ENCODE peak calls at places on chromosomes 13 and 19, in four cellular contexts. U is Calu3, K is neural crest cell, W is astrocyte of the spinal cord. Q is an unnamed sample.

GRCh38 chr13:109400192-109400591 is 386.2 kb downstream of the IRS2 start:
- DNase-seq in U (no peak), K (peak; percentile 12), W (no peak), Q (no peak)

GRCh38 chr19:13099073-13099999 is 3.3 kb downstream of the LYL1 start:
- DNase-seq in U (peak; percentile 29), K (no peak), W (no peak), Q (peak; percentile 50)

GRCh38 chr19:1882786-1883692 is 2.3 kb downstream of the ABHD17A start:
- DNase-seq in U (no peak), K (no peak), W (no peak), Q (no peak)

GRCh38 chr19:10114651-10115391 is 3.3 kb downstream of the P2RY11 start:
- DNase-seq in U (no peak), K (no peak), W (no peak), Q (no peak)

GRCh38 chr13:98349731-98350305 is 172.7 kb upstream of the RNF113B start:
- DNase-seq in U (no peak), K (no peak), W (no peak), Q (no peak)

GRCh38 chr19:30236006-30236405 is 136.2 kb upstream of the ZNF536 start:
- DNase-seq in U (no peak), K (no peak), W (no peak), Q (no peak)

GRCh38 chr19:8965887-8966286 is 44.3 kb downstream of the MUC16 start:
- DNase-seq in U (no peak), K (no peak), W (no peak), Q (no peak)

GRCh38 chr13:63696055-63696454 is 2280.4 kb upstream of the PCDH20 start:
- DNase-seq in U (no peak), K (no peak), W (peak; percentile 58), Q (peak; percentile 4)

GRCh38 chr19:47510516-47511127 is 4.2 kb downstream of the NAPA start:
- DNase-seq in U (no peak), K (no peak), W (no peak), Q (no peak)

GRCh38 chr19:11480927-11481776 is at the start of gene ELAVL3:
- DNase-seq in U (no peak), K (peak; percentile 54), W (no peak), Q (no peak)

GRCh38 chr19:6062274-6062673 is 48.0 kb downstream of the RFX2 start:
- DNase-seq in U (no peak), K (no peak), W (peak; percentile 32), Q (no peak)

GRCh38 chr13:113747291-113747833 is 11.7 kb upstream of the TMEM255B start:
- DNase-seq in U (no peak), K (no peak), W (no peak), Q (no peak)

GRCh38 chr13:45297456-45298205 is 43.4 kb downstream of the TPT1 start:
- DNase-seq in U (no peak), K (no peak), W (no peak), Q (no peak)

GRCh38 chr19:30320466-30320865 is 51.7 kb upstream of the ZNF536 start:
- DNase-seq in U (no peak), K (no peak), W (no peak), Q (no peak)

GRCh38 chr13:37144661-37145060 is 39.2 kb upstream of the CSNK1A1L start:
- DNase-seq in U (no peak), K (no peak), W (peak; percentile 83), Q (peak; percentile 19)

GRCh38 chr19:40623403-40624239 is 22.5 kb downstream of the LTBP4 start:
- DNase-seq in U (no peak), K (no peak), W (peak; percentile 87), Q (no peak)

GRCh38 chr19:51712461-51713081 is 11.2 kb downstream of the HAS1 start:
- DNase-seq in U (peak; percentile 48), K (no peak), W (peak; percentile 38), Q (peak; percentile 39)

GRCh38 chr19:7970716-7971448 is 27.4 kb upstream of the TIMM44 start:
- DNase-seq in U (peak; percentile 46), K (peak; percentile 65), W (peak; percentile 22), Q (no peak)

GRCh38 chr13:98664510-98664909 is 87.6 kb upstream of the STK24 start:
- DNase-seq in U (no peak), K (no peak), W (no peak), Q (no peak)

GRCh38 chr19:13790354-13790753 is 4.9 kb upstream of the ZSWIM4 start:
- DNase-seq in U (no peak), K (no peak), W (no peak), Q (no peak)

GRCh38 chr13:99908129-99908805 is 63.3 kb downstream of the ZIC5 start:
- DNase-seq in U (no peak), K (no peak), W (peak; percentile 26), Q (no peak)

GRCh38 chr19:46866407-46867132 is 5.8 kb downstream of the ARHGAP35 start:
- DNase-seq in U (no peak), K (no peak), W (no peak), Q (no peak)

GRCh38 chr13:109465151-109465550 is 321.2 kb downstream of the IRS2 start:
- DNase-seq in U (no peak), K (no peak), W (no peak), Q (no peak)

GRCh38 chr13:23671902-23672301 is 101.7 kb downstream of the TNFRSF19 start:
- DNase-seq in U (no peak), K (no peak), W (peak; percentile 33), Q (no peak)

GRCh38 chr13:22061806-22062391 is 391.0 kb downstream of the FGF9 start:
- DNase-seq in U (no peak), K (no peak), W (no peak), Q (no peak)

GRCh38 chr13:77599351-77599750 is 63.8 kb downstream of the SCEL start:
- DNase-seq in U (no peak), K (no peak), W (peak; percentile 22), Q (no peak)

GRCh38 chr19:13189600-13189999 is 39.4 kb downstream of the IER2 start:
- DNase-seq in U (no peak), K (no peak), W (no peak), Q (no peak)

GRCh38 chr13:47829684-47830083 is 171.4 kb downstream of the SUCLA2 start:
- DNase-seq in U (no peak), K (no peak), W (no peak), Q (no peak)

GRCh38 chr19:13918726-13919411 is 12.9 kb downstream of the CC2D1A start:
- DNase-seq in U (no peak), K (no peak), W (no peak), Q (no peak)

GRCh38 chr19:29680447-29680846 is 15.2 kb downstream of the PLEKHF1 start:
- DNase-seq in U (no peak), K (no peak), W (no peak), Q (no peak)

GRCh38 chr13:67278230-67278629 is 48.1 kb upstream of the PCDH9 start:
- DNase-seq in U (no peak), K (no peak), W (peak; percentile 97), Q (peak; percentile 18)

GRCh38 chr19:40190891-40191835 is at the start of gene MAP3K10:
- DNase-seq in U (peak; percentile 87), K (peak; percentile 62), W (peak; percentile 58), Q (peak; percentile 49)

GRCh38 chr19:28605501-28606268 is 607.3 kb downstream of the UQCRFS1 start:
- DNase-seq in U (no peak), K (no peak), W (no peak), Q (no peak)

GRCh38 chr19:58229255-58229639 is 533 bp downstream of the ZNF544 start:
- DNase-seq in U (peak; percentile 31), K (no peak), W (peak; percentile 15), Q (peak; percentile 16)

GRCh38 chr19:45547965-45548609 is 36.5 kb downstream of the OPA3 start:
- DNase-seq in U (no peak), K (no peak), W (peak; percentile 35), Q (peak; percentile 72)

DNA sequence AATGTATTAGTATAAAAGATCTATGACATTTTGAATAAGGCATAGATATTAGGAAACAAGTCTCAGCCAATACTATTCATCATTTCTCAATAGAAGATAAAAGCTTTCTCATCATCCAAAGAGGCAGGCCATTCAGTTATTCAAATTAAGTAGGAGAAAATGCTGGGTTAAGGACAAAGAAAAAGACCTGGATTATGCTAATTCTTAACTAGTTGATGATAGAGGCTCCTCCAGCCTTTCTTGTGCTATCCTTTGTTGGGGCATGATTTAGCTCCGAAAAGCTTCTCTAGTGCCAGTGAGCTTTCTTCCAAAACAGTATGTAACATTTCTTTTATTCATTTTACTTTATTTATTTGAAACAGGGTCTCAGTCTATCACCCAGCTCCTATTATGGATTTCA is 223.0 kb downstream of the DCLK1 start:
- DNase-seq in U (no peak), K (no peak), W (no peak), Q (no peak)
- TF ChIP-seq CTCF in U (no peak), K (no peak), W (no peak), Q (no peak)

DNA sequence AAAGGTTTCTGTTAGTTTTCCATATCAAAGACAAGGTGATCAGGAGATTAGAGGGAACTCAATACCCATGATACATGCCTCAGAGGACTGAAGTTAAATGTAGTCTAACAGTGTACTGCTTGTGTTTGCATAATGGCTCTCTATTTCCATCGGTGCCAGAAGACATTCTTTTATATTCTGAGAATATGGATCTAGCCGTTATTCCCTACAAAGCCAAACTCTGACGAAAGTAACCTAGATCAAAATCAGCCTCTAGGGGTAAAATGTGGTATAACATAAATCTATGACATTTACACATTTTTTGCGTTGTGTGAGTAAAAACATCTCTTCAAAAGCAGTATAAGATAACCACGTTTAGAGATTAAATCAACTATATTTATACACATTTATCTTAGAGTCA is 2232.7 kb downstream of the PCDH9 start:
- DNase-seq in U (no peak), K (no peak), W (no peak), Q (no peak)
- TF ChIP-seq CTCF in U (no peak), K (peak; percentile 32), W (no peak), Q (peak; percentile 39)

DNA sequence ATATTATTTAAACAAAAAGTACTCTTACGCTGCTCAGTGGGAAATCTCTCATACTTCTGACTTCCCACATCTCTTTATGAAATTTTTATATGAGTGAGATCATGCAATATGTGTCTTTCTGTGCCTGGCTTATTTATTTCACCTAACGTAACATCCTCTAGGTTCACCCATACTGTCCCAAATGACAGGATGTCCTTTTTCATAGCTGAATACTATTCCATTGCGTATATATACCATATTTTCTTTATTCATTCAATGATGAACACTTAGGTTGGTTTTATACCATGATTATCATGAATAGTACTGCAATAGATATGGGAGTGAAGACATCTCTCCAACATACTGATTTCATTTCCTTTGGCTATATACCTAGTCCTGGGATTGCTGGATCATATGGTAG is 57.8 kb upstream of the TPP2 start:
- DNase-seq in U (no peak), K (no peak), W (no peak), Q (no peak)
- TF ChIP-seq CTCF in U (no peak), K (no peak), W (no peak), Q (no peak)

GRCh38 chr19:3322199-3322978 is 44.0 kb upstream of the NFIC start:
- DNase-seq in U (no peak), K (no peak), W (no peak), Q (no peak)

GRCh38 chr19:3321696-3322095 is 44.7 kb upstream of the NFIC start:
- DNase-seq in U (no peak), K (no peak), W (no peak), Q (no peak)

GRCh38 chr19:3323704-3324103 is 42.7 kb upstream of the NFIC start:
- DNase-seq in U (no peak), K (no peak), W (no peak), Q (no peak)

GRCh38 chr19:3324405-3324856 is 42.0 kb upstream of the NFIC start:
- DNase-seq in U (peak; percentile 75), K (peak; percentile 63), W (no peak), Q (no peak)

DNA sequence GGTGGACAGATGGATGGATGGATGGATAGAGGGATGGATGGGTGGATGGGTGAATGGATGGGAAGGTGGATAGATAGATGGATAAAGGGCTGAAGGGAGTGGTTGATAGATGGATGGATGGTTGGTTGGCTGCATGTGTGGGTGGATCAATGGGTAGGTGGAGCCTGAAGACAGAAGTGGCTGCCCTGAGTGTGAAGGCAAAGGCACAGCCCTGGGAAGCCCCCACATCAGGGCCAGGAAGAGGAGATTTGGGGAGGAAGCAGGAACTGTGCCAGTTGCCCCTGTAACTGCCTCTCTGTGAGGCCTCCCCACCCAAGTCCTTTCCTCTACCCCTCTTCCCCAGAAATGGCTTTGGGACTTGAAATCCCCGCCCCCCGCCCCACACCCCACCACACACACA is 43.4 kb upstream of the NFIC start:
- DNase-seq in U (no peak), K (no peak), W (no peak), Q (no peak)
- TF ChIP-seq CTCF in U (no peak), K (no peak), W (no peak), Q (no peak)

Q was measured in HFFc6.